ENCODE peak calls at places on chromosomes 4 and X, in eight cellular contexts. X, E, U, M, T, R, Y and P are unnamed samples.

GRCh38 chr4:7070729-7071511 is 3.1 kb upstream of the GRPEL1 start:
- DNase-seq in X (no peak), E (peak), U (peak), M (no peak), T (peak), R (peak), Y (peak), P (peak)

GRCh38 chrX:12370444-12371089 is 232.3 kb downstream of the FRMPD4 start:
- DNase-seq in X (no peak), E (no peak), U (peak), M (no peak), T (no peak), R (no peak), Y (no peak), P (no peak)

GRCh38 chr4:75985116-75985515 is 5.6 kb downstream of the SDAD1 start:
- DNase-seq in X (no peak), E (no peak), U (peak), M (peak), T (no peak), R (peak), Y (no peak), P (no peak)

GRCh38 chr4:2036327-2036726 is 22.8 kb upstream of the NAT8L start:
- DNase-seq in X (no peak), E (no peak), U (no peak), M (no peak), T (no peak), R (no peak), Y (no peak), P (no peak)

GRCh38 chr4:107863850-107864371 is 39.2 kb downstream of the SGMS2 start:
- DNase-seq in X (no peak), E (no peak), U (no peak), M (no peak), T (no peak), R (peak), Y (no peak), P (peak)

GRCh38 chr4:52421811-52422213 is 237.3 kb downstream of the USP46 start:
- DNase-seq in X (no peak), E (no peak), U (peak), M (no peak), T (no peak), R (no peak), Y (no peak), P (no peak)

GRCh38 chr4:139279723-139280620 is at the start of gene MGARP:
- DNase-seq in X (no peak), E (peak), U (no peak), M (no peak), T (peak), R (peak), Y (no peak), P (no peak)

GRCh38 chr4:188778880-188779279 is 639.6 kb downstream of the TRIML1 start:
- DNase-seq in X (peak), E (no peak), U (peak), M (no peak), T (no peak), R (peak), Y (no peak), P (no peak)

GRCh38 chr4:136383126-136383525 is 1149.2 kb downstream of the PCDH18 start:
- DNase-seq in X (no peak), E (no peak), U (no peak), M (no peak), T (no peak), R (no peak), Y (no peak), P (no peak)

GRCh38 chr4:62301500-62301899 is 1101.4 kb downstream of the ADGRL3 start:
- DNase-seq in X (no peak), E (no peak), U (no peak), M (no peak), T (no peak), R (no peak), Y (no peak), P (no peak)

GRCh38 chr4:142121951-142122350 is 485.6 kb downstream of the IL15 start:
- DNase-seq in X (no peak), E (no peak), U (peak), M (no peak), T (no peak), R (no peak), Y (no peak), P (no peak)

GRCh38 chr4:80798082-80798481 is 232.4 kb upstream of the BMP3 start:
- DNase-seq in X (no peak), E (no peak), U (no peak), M (no peak), T (no peak), R (no peak), Y (no peak), P (no peak)

GRCh38 chr4:67571975-67572374 is 13.4 kb downstream of the STAP1 start:
- DNase-seq in X (no peak), E (no peak), U (no peak), M (no peak), T (no peak), R (no peak), Y (no peak), P (no peak)

GRCh38 chr4:89111833-89112563 is 665 bp downstream of the TIGD2 start:
- DNase-seq in X (peak), E (no peak), U (peak), M (no peak), T (no peak), R (peak), Y (no peak), P (no peak)

GRCh38 chr4:83308672-83309071 is 24.1 kb upstream of the COQ2 start:
- DNase-seq in X (no peak), E (no peak), U (no peak), M (no peak), T (no peak), R (no peak), Y (no peak), P (no peak)

GRCh38 chrX:53594354-53594753 is 92.2 kb downstream of the HUWE1 start:
- DNase-seq in X (no peak), E (no peak), U (peak), M (no peak), T (no peak), R (peak), Y (no peak), P (no peak)

GRCh38 chrX:102067966-102068723 is 57.3 kb upstream of the TCEAL2 start:
- DNase-seq in X (no peak), E (no peak), U (peak), M (no peak), T (peak), R (peak), Y (peak), P (no peak)

GRCh38 chr4:150710770-150711375 is 128.9 kb downstream of the MAB21L2 start:
- DNase-seq in X (no peak), E (no peak), U (no peak), M (no peak), T (no peak), R (no peak), Y (no peak), P (no peak)

GRCh38 chrX:29662101-29662500 is 553.3 kb upstream of the MAGEB2 start:
- DNase-seq in X (no peak), E (no peak), U (peak), M (no peak), T (no peak), R (peak), Y (no peak), P (no peak)

GRCh38 chr4:3523628-3524221 is 8.5 kb downstream of the LRPAP1 start:
- DNase-seq in X (no peak), E (peak), U (no peak), M (no peak), T (no peak), R (no peak), Y (no peak), P (no peak)

GRCh38 chr4:106315476-106315967 is 487 bp downstream of the TBCK start:
- DNase-seq in X (no peak), E (no peak), U (peak), M (no peak), T (peak), R (peak), Y (no peak), P (no peak)

GRCh38 chrX:108299101-108299591 is 139.1 kb downstream of the COL4A6 start:
- DNase-seq in X (peak), E (no peak), U (no peak), M (no peak), T (no peak), R (peak), Y (no peak), P (no peak)

GRCh38 chr4:4792516-4792915 is 66.9 kb upstream of the MSX1 start:
- DNase-seq in X (no peak), E (no peak), U (peak), M (no peak), T (no peak), R (no peak), Y (no peak), P (no peak)

GRCh38 chr4:185183622-185184281 is 20.0 kb downstream of the CFAP97 start:
- DNase-seq in X (peak), E (no peak), U (peak), M (no peak), T (peak), R (peak), Y (peak), P (peak)

GRCh38 chr4:74933562-74934015 is 673 bp downstream of the PARM1 start:
- DNase-seq in X (no peak), E (peak), U (no peak), M (no peak), T (peak), R (peak), Y (no peak), P (peak)